ENCODE peak calls at places on chromosomes 16 and 17, in four cellular contexts. T is left lung, U is Peyer's patch, F is transverse colon. H is an unnamed sample. For H3K27me3 and H3K36me3, the result is how much of the 10 kb centered on the place peaks cover.

GRCh38 chr17:56891751-56892150 is 22.1 kb downstream of the TRIM25 start:
- DNase-seq in T (no peak), U (no peak), F (peak), H (no peak)

GRCh38 chr16:11835891-11836652 is 15.3 kb downstream of the RSL1D1 start:
- DNase-seq in T (no peak), U (no peak), F (no peak), H (peak)

GRCh38 chr17:1462164-1463112 is 6.4 kb upstream of the CRK start:
- DNase-seq in T (no peak), U (no peak), F (no peak), H (no peak)

GRCh38 chr16:76854234-76854633 is 336.8 kb upstream of the MON1B start:
- DNase-seq in T (no peak), U (no peak), F (no peak), H (no peak)

GRCh38 chr17:75823257-75824041 is 20.8 kb downstream of the UNC13D start:
- DNase-seq in T (peak), U (no peak), F (no peak), H (no peak)

GRCh38 chr16:66431760-66432159 is 4.7 kb downstream of the BEAN1 start:
- DNase-seq in T (no peak), U (no peak), F (no peak), H (no peak)

GRCh38 chr17:80474933-80475915 is 1.2 kb downstream of the NPTX1 start:
- DNase-seq in T (no peak), U (no peak), F (no peak), H (no peak)

GRCh38 chr16:47198180-47198575 is 54.4 kb upstream of the NETO2 start:
- DNase-seq in T (no peak), U (no peak), F (no peak), H (no peak)

GRCh38 chr17:37065486-37066321 is 117.0 kb downstream of the AATF start:
- DNase-seq in T (no peak), U (no peak), F (no peak), H (no peak)

GRCh38 chr17:60525347-60525623 is 757 bp downstream of the APPBP2 start:
- DNase-seq in T (no peak), U (no peak), F (no peak), H (no peak)

GRCh38 chr17:58783380-58783779 is 27.7 kb downstream of the PPM1E start:
- DNase-seq in T (no peak), U (no peak), F (no peak), H (no peak)

GRCh38 chr17:81512984-81513668 is 527 bp upstream of the ACTG1 start:
- DNase-seq in T (peak), U (peak), F (peak), H (peak)

GRCh38 chr17:28888832-28889231 is 8.7 kb downstream of the FLOT2 start:
- DNase-seq in T (no peak), U (no peak), F (no peak), H (no peak)

GRCh38 chr17:34205401-34205800 is 49.7 kb upstream of the CCL2 start:
- DNase-seq in T (no peak), U (no peak), F (no peak), H (no peak)

GRCh38 chr17:2635675-2636074 is 42.2 kb downstream of the PAFAH1B1 start:
- DNase-seq in T (no peak), U (no peak), F (no peak), H (no peak)

GRCh38 chr16:29154676-29155121 is 169.8 kb downstream of the LAT start:
- DNase-seq in T (no peak), U (no peak), F (no peak), H (no peak)

GRCh38 chr17:27506348-27507218 is 50.3 kb downstream of the KSR1 start:
- DNase-seq in T (no peak), U (no peak), F (no peak), H (no peak)

GRCh38 chr17:16962804-16963203 is 9.1 kb downstream of the TNFRSF13B start:
- DNase-seq in T (no peak), U (no peak), F (no peak), H (peak)

GRCh38 chr16:28999577-28999976 is 14.7 kb downstream of the LAT start:
- DNase-seq in T (no peak), U (no peak), F (no peak), H (no peak)

GRCh38 chr17:9886141-9886930 is 18.7 kb downstream of the RCVRN start:
- DNase-seq in T (no peak), U (no peak), F (no peak), H (no peak)

GRCh38 chr17:1495265-1495664 is 2.8 kb upstream of the MYO1C start:
- DNase-seq in T (no peak), U (no peak), F (no peak), H (peak)

GRCh38 chr17:76238847-76239537 is 1.3 kb downstream of the RNF157 start:
- DNase-seq in T (no peak), U (no peak), F (no peak), H (no peak)

GRCh38 chr17:8124350-8125195 is 667 bp upstream of the HES7 start:
- DNase-seq in T (peak), U (no peak), F (no peak), H (no peak)

GRCh38 chr16:54176376-54176901 is 110.1 kb downstream of the IRX3 start:
- DNase-seq in T (no peak), U (no peak), F (no peak), H (no peak)

GRCh38 chr17:39753514-39754160 is 15.9 kb downstream of the GRB7 start:
- DNase-seq in T (peak), U (no peak), F (peak), H (peak)

GRCh38 chr16:82197540-82198240 is 27.7 kb upstream of the MPHOSPH6 start:
- DNase-seq in T (no peak), U (no peak), F (no peak), H (no peak)

GRCh38 chr17:82900741-82901140 is 60.9 kb upstream of the ZNF750 start:
- DNase-seq in T (peak), U (no peak), F (no peak), H (no peak)

GRCh38 chr17:77644981-77645380 is 313.5 kb upstream of the TNRC6C start:
- DNase-seq in T (no peak), U (no peak), F (no peak), H (no peak)

GRCh38 chr17:81278831-81279230 is 16.3 kb downstream of the SLC38A10 start:
- DNase-seq in T (peak), U (no peak), F (no peak), H (no peak)

GRCh38 chr17:45240905-45241314 is 19.2 kb downstream of the FMNL1 start:
- DNase-seq in T (peak), U (no peak), F (no peak), H (no peak)

GRCh38 chr17:36657763-36658490 is 56.5 kb downstream of the MRM1 start:
- DNase-seq in T (no peak), U (peak), F (peak), H (no peak)

GRCh38 chr16:11356573-11357331 is 11.5 kb downstream of the RMI2 start:
- DNase-seq in T (peak), U (peak), F (peak), H (peak)

GRCh38 chr16:84687715-84688114 is 12.1 kb upstream of the USP10 start:
- DNase-seq in T (no peak), U (no peak), F (no peak), H (no peak)

DNA sequence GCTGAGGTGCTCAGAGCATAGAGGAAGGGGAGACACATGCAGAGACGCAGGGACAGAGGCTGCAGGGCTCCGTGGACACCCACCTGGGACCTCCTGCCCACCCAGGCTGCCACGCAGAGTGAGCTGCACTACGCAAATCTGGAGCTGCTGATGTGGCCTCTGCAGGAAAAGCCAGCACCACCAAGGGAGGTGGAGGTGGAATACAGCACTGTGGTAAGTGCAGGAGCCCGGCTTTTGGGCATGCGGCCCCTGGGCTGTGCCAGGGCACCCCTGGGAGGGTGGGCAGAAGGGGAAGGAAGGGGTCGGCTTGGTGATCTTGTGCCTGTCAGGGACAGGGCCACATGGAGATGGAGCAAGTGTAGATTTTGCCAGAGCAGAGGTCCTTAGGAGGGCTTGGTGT is 15.2 kb downstream of the CD300A start:
- DNase-seq in T (peak), U (no peak), F (no peak), H (no peak)
- H3K27me3 ChIP-seq in T (under half), U (under half), F (under half), H (under half)

GRCh38 chr17:21126645-21127507 is at the start of gene DHRS7B:
- DNase-seq in T (peak), U (peak), F (peak), H (peak)

GRCh38 chr17:21127508-21128077 is 829 bp downstream of the DHRS7B start:
- DNase-seq in T (no peak), U (no peak), F (no peak), H (no peak)

GRCh38 chr17:21125862-21126261 is 902 bp upstream of the DHRS7B start:
- DNase-seq in T (no peak), U (no peak), F (no peak), H (no peak)

GRCh38 chr17:21119945-21120249 is 6.9 kb upstream of the DHRS7B start:
- DNase-seq in T (no peak), U (no peak), F (no peak), H (no peak)

GRCh38 chr17:21124096-21124495 is 2.7 kb upstream of the DHRS7B start:
- DNase-seq in T (no peak), U (no peak), F (no peak), H (no peak)
- H3K36me3 ChIP-seq in T (under half), U (under half), F (under half), H (under half)

GRCh38 chr16:1071561-1072225 is 854 bp upstream of the SSTR5 start:
- DNase-seq in T (no peak), U (no peak), F (no peak), H (no peak)

GRCh38 chr16:1070084-1070987 is 2.2 kb upstream of the SSTR5 start:
- DNase-seq in T (no peak), U (no peak), F (no peak), H (no peak)

GRCh38 chr16:1069154-1069553 is 3.4 kb upstream of the SSTR5 start:
- DNase-seq in T (no peak), U (no peak), F (no peak), H (peak)

GRCh38 chr16:1072526-1073261 is at the start of gene SSTR5:
- DNase-seq in T (no peak), U (no peak), F (no peak), H (no peak)

DNA sequence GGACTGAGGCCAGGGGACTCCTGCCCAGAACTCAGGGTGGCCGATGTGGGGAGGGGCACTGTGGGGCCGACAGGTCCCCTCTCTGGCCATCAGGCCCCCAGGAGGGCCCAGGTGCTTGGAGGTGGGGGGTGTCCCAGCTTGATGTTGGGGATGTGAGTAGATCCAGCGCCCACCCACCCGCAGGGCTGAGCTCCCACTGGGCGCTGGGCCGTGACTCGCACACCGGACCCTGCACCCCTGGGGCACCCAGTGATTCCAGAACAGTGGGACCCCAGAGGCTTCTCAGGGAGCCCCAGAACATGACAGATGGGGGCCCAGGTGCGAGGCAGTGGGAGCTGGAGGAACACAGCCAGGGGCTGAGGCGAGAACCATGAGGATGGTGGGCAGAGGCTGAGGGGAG is 1.5 kb upstream of the SSTR5 start:
- DNase-seq in T (no peak), U (no peak), F (no peak), H (no peak)
- H3K27me3 ChIP-seq in T (under half), U (under half), F (half or more), H (half or more)

GRCh38 chr17:69732272-69732671 is 317.8 kb downstream of the MAP2K6 start:
- DNase-seq in T (no peak), U (no peak), F (no peak), H (no peak)
- H3K36me3 ChIP-seq in T (under half), U (under half), F (under half), H (under half)

GRCh38 chr17:41734949-41735313 is 488 bp upstream of the HAP1 start:
- DNase-seq in T (peak), U (no peak), F (no peak), H (peak)

GRCh38 chr17:41734139-41734948 is at the start of gene HAP1:
- DNase-seq in T (peak), U (no peak), F (no peak), H (peak)

GRCh38 chr17:41737680-41738023 is 3.2 kb upstream of the HAP1 start:
- DNase-seq in T (no peak), U (no peak), F (no peak), H (no peak)

GRCh38 chr17:41736983-41737679 is 2.7 kb upstream of the HAP1 start:
- DNase-seq in T (no peak), U (no peak), F (no peak), H (no peak)

GRCh38 chr17:41735744-41736143 is 1.3 kb upstream of the HAP1 start:
- DNase-seq in T (no peak), U (no peak), F (no peak), H (no peak)
- H3K27me3 ChIP-seq in T (under half), U (under half), F (half or more), H (half or more)

DNA sequence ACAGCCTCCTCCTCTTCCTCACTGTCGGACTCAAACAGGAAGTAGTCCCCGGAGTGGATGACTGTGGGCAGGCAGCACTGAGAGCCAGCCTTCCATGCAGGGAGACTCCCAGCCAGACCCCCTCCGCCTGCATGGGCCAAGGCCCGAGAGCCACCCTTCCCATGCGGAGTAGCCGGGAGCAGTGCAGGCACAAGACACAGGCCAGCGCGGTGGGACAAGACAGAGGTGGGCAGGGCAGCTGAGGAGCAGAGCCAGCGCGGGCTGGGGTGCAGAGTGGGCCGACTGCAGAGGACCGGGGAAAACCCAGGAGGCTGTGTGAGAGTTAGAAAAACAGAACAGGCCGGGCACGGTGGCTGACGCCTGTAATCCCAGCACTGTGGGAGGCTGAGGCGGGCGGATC is 17.6 kb downstream of the CTU2 start:
- DNase-seq in T (no peak), U (no peak), F (no peak), H (no peak)
- H3K36me3 ChIP-seq in T (under half), U (half or more), F (under half), H (under half)

DNA sequence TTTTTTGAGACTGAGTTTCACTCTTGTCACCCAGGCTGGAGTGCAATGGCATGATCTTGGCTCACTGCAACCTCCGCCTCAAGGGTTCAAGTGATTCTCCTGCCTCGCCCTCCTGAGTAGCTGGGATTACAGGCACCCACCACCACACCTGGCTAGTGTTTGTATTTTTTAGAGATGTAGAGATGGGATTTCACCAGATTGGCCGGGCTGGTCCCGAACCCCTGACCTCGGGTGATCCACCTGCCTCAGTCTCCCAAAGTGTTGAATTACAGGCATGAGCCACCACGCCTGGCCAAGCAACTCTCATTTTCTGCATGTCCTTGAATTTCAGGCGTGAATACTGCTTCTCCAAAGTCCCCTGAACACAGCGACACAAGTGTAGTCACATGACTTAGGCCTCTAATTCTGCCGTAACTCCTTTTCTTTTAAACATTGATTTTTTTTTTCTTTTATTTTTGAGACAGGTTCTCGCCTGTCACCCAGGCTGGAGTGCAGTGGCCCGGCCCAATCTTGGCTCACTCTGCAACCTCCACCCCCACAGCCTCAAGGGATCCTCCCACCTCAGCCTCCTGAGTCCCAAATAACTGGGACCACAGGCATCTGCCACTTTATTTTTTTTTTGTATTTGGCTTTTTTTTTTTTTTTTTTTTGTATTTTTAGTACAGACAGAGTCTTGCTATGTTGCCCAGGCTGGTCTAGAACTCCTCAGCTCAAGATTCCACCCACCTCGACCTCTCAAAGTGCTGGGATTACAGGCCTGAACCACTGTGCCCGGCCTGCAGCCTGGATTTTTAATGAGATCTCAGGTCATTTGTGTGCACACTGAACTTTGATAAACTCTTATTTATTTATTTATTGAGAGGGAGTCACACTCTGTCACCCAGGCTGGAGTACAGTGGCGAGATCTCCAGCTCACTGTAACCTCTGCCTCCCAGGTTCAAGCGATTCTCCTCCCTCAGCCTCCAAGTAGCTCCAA is 124.6 kb downstream of the KCNJ18 start:
- DNase-seq in T (peak), U (no peak), F (no peak), H (no peak)
- H3K27me3 ChIP-seq in T (under half), U (under half), F (under half), H (under half)

GRCh38 chr16:1524366-1524765 is 9.1 kb upstream of the TMEM204 start:
- DNase-seq in T (no peak), U (no peak), F (no peak), H (no peak)
- H3K36me3 ChIP-seq in T (under half), U (under half), F (under half), H (under half)

H was measured in MG63.